ENCODE peak calls at places on chromosome 12, in nine cellular contexts. Y, U, I, B, H, Z, F, S and E are unnamed samples.

GRCh38 chr12:82413994-82414393 is 55.7 kb downstream of the METTL25 start:
- DNase-seq in Y (no peak), U (peak), I (no peak), B (no peak), H (no peak), Z (peak), F (peak), S (no peak), E (no peak)

GRCh38 chr12:95703986-95704385 is 86.6 kb downstream of the NTN4 start:
- DNase-seq in Y (no peak), U (no peak), I (no peak), B (no peak), H (no peak), Z (no peak), F (no peak), S (no peak), E (no peak)

GRCh38 chr12:77402726-77403125 is 337.4 kb upstream of the E2F7 start:
- DNase-seq in Y (no peak), U (peak), I (peak), B (no peak), H (no peak), Z (peak), F (peak), S (peak), E (no peak)

GRCh38 chr12:45986646-45987338 is 3.6 kb downstream of the SCAF11 start:
- DNase-seq in Y (no peak), U (no peak), I (no peak), B (no peak), H (no peak), Z (no peak), F (no peak), S (no peak), E (no peak)

GRCh38 chr12:67919406-67919805 is 69.8 kb upstream of the IFNG-AS1 start:
- DNase-seq in Y (no peak), U (peak), I (peak), B (no peak), H (no peak), Z (no peak), F (no peak), S (no peak), E (no peak)

GRCh38 chr12:100348657-100349454 is 8.0 kb upstream of the SLC17A8 start:
- DNase-seq in Y (no peak), U (peak), I (no peak), B (no peak), H (no peak), Z (peak), F (peak), S (no peak), E (no peak)

GRCh38 chr12:105085537-105085936 is 1.3 kb upstream of the ALDH1L2 start:
- DNase-seq in Y (no peak), U (no peak), I (no peak), B (no peak), H (no peak), Z (no peak), F (no peak), S (no peak), E (no peak)

GRCh38 chr12:45655186-45655585 is 74.3 kb upstream of the ARID2 start:
- DNase-seq in Y (no peak), U (peak), I (no peak), B (no peak), H (no peak), Z (peak), F (no peak), S (peak), E (no peak)

GRCh38 chr12:30268036-30268435 is 427.6 kb downstream of the IPO8 start:
- DNase-seq in Y (no peak), U (no peak), I (no peak), B (no peak), H (no peak), Z (no peak), F (no peak), S (no peak), E (no peak)

GRCh38 chr12:55688716-55689655 is 18.7 kb downstream of the ITGA7 start:
- DNase-seq in Y (no peak), U (no peak), I (no peak), B (no peak), H (no peak), Z (no peak), F (no peak), S (no peak), E (peak)

GRCh38 chr12:85955127-85955526 is 81.0 kb downstream of the NTS start:
- DNase-seq in Y (no peak), U (peak), I (no peak), B (no peak), H (no peak), Z (no peak), F (peak), S (no peak), E (no peak)

GRCh38 chr12:70052476-70052875 is 190.8 kb upstream of the CNOT2 start:
- DNase-seq in Y (no peak), U (no peak), I (no peak), B (no peak), H (no peak), Z (no peak), F (no peak), S (no peak), E (no peak)

GRCh38 chr12:113933201-113933786 is 32.8 kb downstream of the RBM19 start:
- DNase-seq in Y (no peak), U (no peak), I (peak), B (no peak), H (no peak), Z (peak), F (no peak), S (peak), E (no peak)

GRCh38 chr12:25054783-25055144 is 105.9 kb upstream of the BCAT1 start:
- DNase-seq in Y (no peak), U (peak), I (peak), B (no peak), H (no peak), Z (peak), F (no peak), S (peak), E (no peak)

GRCh38 chr12:125220404-125221273 is 155.4 kb downstream of the AACS start:
- DNase-seq in Y (no peak), U (peak), I (no peak), B (no peak), H (no peak), Z (no peak), F (no peak), S (no peak), E (no peak)

GRCh38 chr12:96907681-96908163 is 665 bp downstream of the NEDD1 start:
- DNase-seq in Y (peak), U (peak), I (peak), B (no peak), H (no peak), Z (peak), F (peak), S (peak), E (no peak)

GRCh38 chr12:5379737-5380496 is 52.0 kb upstream of the NTF3 start:
- DNase-seq in Y (no peak), U (peak), I (no peak), B (no peak), H (no peak), Z (no peak), F (no peak), S (no peak), E (no peak)

GRCh38 chr12:16269941-16270340 is 7.5 kb downstream of the SLC15A5 start:
- DNase-seq in Y (no peak), U (no peak), I (no peak), B (no peak), H (no peak), Z (no peak), F (no peak), S (no peak), E (no peak)

GRCh38 chr12:113867258-113867657 is 98.9 kb downstream of the RBM19 start:
- DNase-seq in Y (no peak), U (peak), I (no peak), B (no peak), H (no peak), Z (peak), F (no peak), S (no peak), E (no peak)

GRCh38 chr12:132429122-132429931 is 60.6 kb upstream of the FBRSL1 start:
- DNase-seq in Y (peak), U (no peak), I (no peak), B (no peak), H (no peak), Z (no peak), F (no peak), S (no peak), E (no peak)

GRCh38 chr12:5614206-5614605 is 182.3 kb downstream of the NTF3 start:
- DNase-seq in Y (no peak), U (no peak), I (no peak), B (no peak), H (no peak), Z (peak), F (peak), S (no peak), E (no peak)

GRCh38 chr12:105852496-105852895 is 286.3 kb downstream of the NUAK1 start:
- DNase-seq in Y (no peak), U (no peak), I (no peak), B (no peak), H (no peak), Z (no peak), F (no peak), S (no peak), E (no peak)

GRCh38 chr12:103881261-103881660 is 40.2 kb upstream of the NT5DC3 start:
- DNase-seq in Y (no peak), U (no peak), I (no peak), B (no peak), H (no peak), Z (no peak), F (peak), S (no peak), E (no peak)

GRCh38 chr12:109813810-109814416 is 19.3 kb downstream of the TRPV4 start:
- DNase-seq in Y (no peak), U (no peak), I (no peak), B (no peak), H (no peak), Z (no peak), F (no peak), S (no peak), E (no peak)

GRCh38 chr12:62647586-62647985 is 181.0 kb downstream of the MON2 start:
- DNase-seq in Y (no peak), U (no peak), I (no peak), B (no peak), H (peak), Z (no peak), F (no peak), S (no peak), E (no peak)

GRCh38 chr12:47397664-47398281 is 308.1 kb downstream of the RPAP3 start:
- DNase-seq in Y (no peak), U (peak), I (peak), B (no peak), H (no peak), Z (peak), F (peak), S (peak), E (no peak)

GRCh38 chr12:51895378-51896135 is 7.7 kb downstream of the ANKRD33 start:
- DNase-seq in Y (no peak), U (no peak), I (no peak), B (no peak), H (no peak), Z (no peak), F (no peak), S (no peak), E (no peak)

GRCh38 chr12:118981285-118982201 is at the start of gene SRRM4:
- DNase-seq in Y (no peak), U (no peak), I (no peak), B (no peak), H (no peak), Z (no peak), F (no peak), S (no peak), E (no peak)

GRCh38 chr12:25894759-25895158 is 63.7 kb upstream of the RASSF8 start:
- DNase-seq in Y (no peak), U (no peak), I (no peak), B (no peak), H (no peak), Z (no peak), F (no peak), S (no peak), E (no peak)

GRCh38 chr12:120659151-120659525 is 18.7 kb downstream of the CABP1 start:
- DNase-seq in Y (peak), U (no peak), I (no peak), B (no peak), H (no peak), Z (no peak), F (no peak), S (no peak), E (no peak)

GRCh38 chr12:88553941-88554658 is 26.2 kb downstream of the KITLG start:
- DNase-seq in Y (no peak), U (peak), I (peak), B (no peak), H (no peak), Z (peak), F (peak), S (peak), E (no peak)

GRCh38 chr12:65823481-65824313 is 586 bp upstream of the HMGA2 start:
- DNase-seq in Y (peak), U (peak), I (peak), B (peak), H (no peak), Z (peak), F (peak), S (peak), E (no peak)

GRCh38 chr12:2615665-2616387 is 178.9 kb upstream of the FKBP4 start:
- DNase-seq in Y (no peak), U (no peak), I (no peak), B (no peak), H (peak), Z (peak), F (no peak), S (peak), E (no peak)

GRCh38 chr12:17528394-17528793 is 561.6 kb downstream of the RERGL start:
- DNase-seq in Y (no peak), U (no peak), I (no peak), B (no peak), H (no peak), Z (no peak), F (no peak), S (no peak), E (no peak)
- TF ChIP-seq CTCF in Y (no peak), U (no peak), I (no peak), B (no peak), H (no peak), Z (no peak), F (no peak), S (no peak), E (no peak)

GRCh38 chr12:49930515-49931288 is 19.8 kb upstream of the AQP2 start:
- DNase-seq in Y (no peak), U (peak), I (peak), B (no peak), H (no peak), Z (peak), F (peak), S (peak), E (no peak)
- TF ChIP-seq CTCF in Y (no peak), U (no peak), I (no peak), B (no peak), H (no peak), Z (no peak), F (no peak), S (no peak), E (no peak)

GRCh38 chr12:98896938-98897337 is 251.8 kb downstream of the APAF1 start:
- DNase-seq in Y (no peak), U (peak), I (no peak), B (no peak), H (no peak), Z (peak), F (no peak), S (no peak), E (no peak)

GRCh38 chr12:98894412-98895085 is 249.5 kb downstream of the APAF1 start:
- DNase-seq in Y (no peak), U (no peak), I (no peak), B (no peak), H (no peak), Z (no peak), F (no peak), S (no peak), E (no peak)

GRCh38 chr12:98893601-98894411 is 248.7 kb downstream of the APAF1 start:
- DNase-seq in Y (no peak), U (no peak), I (no peak), B (no peak), H (no peak), Z (no peak), F (no peak), S (no peak), E (no peak)

GRCh38 chr12:98893126-98893525 is 248.0 kb downstream of the APAF1 start:
- DNase-seq in Y (no peak), U (no peak), I (no peak), B (no peak), H (no peak), Z (no peak), F (no peak), S (no peak), E (no peak)

DNA sequence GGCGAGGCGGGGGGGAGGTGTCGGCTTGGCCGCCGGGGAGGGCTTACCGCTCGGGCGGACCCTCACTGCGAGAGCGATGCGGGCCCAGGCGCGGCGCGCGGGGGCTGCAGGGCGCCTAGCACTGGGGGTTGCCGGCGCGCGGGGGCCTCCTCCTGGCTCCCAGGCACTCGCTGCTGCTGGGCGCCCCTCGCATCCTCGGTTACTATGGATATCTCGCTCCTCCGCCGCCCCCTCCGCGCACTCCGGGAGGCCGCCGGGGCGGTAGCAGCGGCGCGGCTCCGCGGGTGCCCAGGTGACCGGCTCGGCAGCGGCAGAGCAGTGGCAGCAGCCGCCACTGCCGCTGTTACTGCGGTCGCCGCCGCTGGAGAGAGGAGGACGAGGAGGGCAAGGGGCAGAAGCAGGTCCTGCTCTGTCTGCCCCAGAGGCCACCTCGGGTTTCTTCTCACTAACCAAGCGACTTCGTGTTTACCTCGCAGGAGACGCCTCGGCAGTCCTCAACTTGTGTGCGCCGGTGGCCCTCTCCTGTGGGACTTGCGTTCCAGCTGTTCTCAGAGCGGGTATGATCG is 250.1 kb downstream of the APAF1 start:
- DNase-seq in Y (no peak), U (no peak), I (no peak), B (no peak), H (no peak), Z (no peak), F (no peak), S (no peak), E (no peak)
- TF ChIP-seq CTCF in Y (no peak), U (no peak), I (no peak), B (no peak), H (no peak), Z (no peak), F (no peak), S (no peak), E (no peak)

DNA sequence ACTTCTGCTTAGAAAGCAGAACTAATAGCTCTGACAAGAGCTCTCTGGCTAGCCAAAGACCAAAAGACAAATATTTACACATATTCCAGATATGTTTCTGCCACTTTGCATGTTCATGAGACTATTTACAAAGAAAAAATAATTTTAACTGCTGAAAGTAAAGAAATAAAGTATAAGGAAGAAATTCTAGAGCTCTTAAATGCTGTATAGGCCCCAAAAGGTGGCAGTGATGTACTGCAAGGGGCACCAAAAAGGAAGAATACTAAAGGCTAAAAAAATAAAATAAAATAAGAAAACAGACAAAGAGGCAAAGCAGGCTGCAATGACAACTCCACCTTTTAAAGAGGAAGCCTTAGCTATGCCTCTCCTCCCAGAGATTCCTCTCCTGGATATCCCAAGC is 23.0 kb downstream of the KLRK1 start:
- DNase-seq in Y (no peak), U (peak), I (peak), B (no peak), H (no peak), Z (no peak), F (no peak), S (no peak), E (no peak)
- TF ChIP-seq CTCF in Y (no peak), U (no peak), I (no peak), B (peak), H (no peak), Z (peak), F (no peak), S (peak), E (peak)

DNA sequence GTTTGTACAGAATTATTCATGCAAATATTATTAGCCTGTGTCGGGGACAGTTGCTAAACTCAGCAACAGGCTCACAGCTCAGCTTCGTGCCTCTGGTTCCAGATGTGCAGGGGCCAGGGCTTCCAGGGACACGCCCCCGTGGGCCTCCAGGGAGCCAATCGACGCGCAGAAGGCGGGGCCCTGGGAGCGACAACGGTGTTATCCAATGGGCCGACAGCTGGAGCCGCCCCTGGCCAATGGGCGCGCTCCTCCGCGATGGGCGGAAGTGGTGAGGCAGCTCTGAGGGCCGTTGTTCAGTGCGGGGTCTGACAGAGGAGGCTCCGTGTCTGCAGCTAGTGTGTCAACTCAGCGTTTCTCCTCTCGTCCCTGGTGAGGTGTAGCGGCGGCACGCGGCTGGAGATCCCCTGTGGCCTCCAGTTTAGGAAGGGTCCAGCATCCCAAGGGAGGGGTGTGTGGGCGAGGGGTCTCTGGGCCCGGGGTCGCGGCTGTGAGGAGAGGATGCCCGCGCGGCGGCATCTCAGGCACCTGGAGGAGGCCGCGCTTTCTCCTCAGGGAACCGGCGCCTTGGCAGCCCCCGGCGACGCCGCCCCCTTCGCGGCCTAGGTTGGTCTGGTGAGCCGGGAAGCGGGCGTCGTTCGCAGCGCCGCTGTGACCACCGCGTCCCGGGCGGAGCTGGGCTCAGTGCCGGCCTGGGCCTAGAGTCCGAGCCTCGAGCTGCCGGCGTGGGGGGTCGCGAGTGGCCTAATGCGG is at the start of gene TRAFD1:
- DNase-seq in Y (peak), U (peak), I (peak), B (peak), H (peak), Z (peak), F (peak), S (peak), E (peak)
- TF ChIP-seq CTCF in Y (no peak), U (no peak), I (no peak), B (no peak), H (no peak), Z (no peak), F (no peak), S (no peak), E (peak)